ENCODE peak calls at places on chromosomes 7 and 10, in four cellular contexts. One of them, this sample, is unnamed.

GRCh38 chr7:102111063-102111757 is 175.5 kb upstream of the SH2B2 start:
- DNase-seq in foreskin fibroblast: no peak
- DNase-seq in central memory CD8-positive, alpha-beta T cell: no peak
- DNase-seq in activated CD4-positive, alpha-beta T cell treated with anti-CD3 and anti-CD28 coated beads for 48 hours: no peak
- DNase-seq in this sample: no peak

GRCh38 chr7:29563590-29564454 is at the start of gene PRR15:
- DNase-seq in foreskin fibroblast: no peak
- DNase-seq in central memory CD8-positive, alpha-beta T cell: no peak
- DNase-seq in activated CD4-positive, alpha-beta T cell treated with anti-CD3 and anti-CD28 coated beads for 48 hours: peak
- DNase-seq in this sample: peak

GRCh38 chr7:27169658-27170493 is 4.2 kb downstream of the HOXA10 start:
- DNase-seq in foreskin fibroblast: no peak
- DNase-seq in central memory CD8-positive, alpha-beta T cell: no peak
- DNase-seq in activated CD4-positive, alpha-beta T cell treated with anti-CD3 and anti-CD28 coated beads for 48 hours: no peak
- DNase-seq in this sample: no peak

GRCh38 chr7:107045195-107045960 is 873 bp downstream of the PRKAR2B start:
- DNase-seq in foreskin fibroblast: no peak
- DNase-seq in central memory CD8-positive, alpha-beta T cell: no peak
- DNase-seq in activated CD4-positive, alpha-beta T cell treated with anti-CD3 and anti-CD28 coated beads for 48 hours: no peak
- DNase-seq in this sample: no peak

GRCh38 chr7:91112902-91113321 is 151.3 kb upstream of the FZD1 start:
- DNase-seq in foreskin fibroblast: no peak
- DNase-seq in central memory CD8-positive, alpha-beta T cell: no peak
- DNase-seq in activated CD4-positive, alpha-beta T cell treated with anti-CD3 and anti-CD28 coated beads for 48 hours: no peak
- DNase-seq in this sample: no peak

GRCh38 chr10:97016728-97017473 is 168.9 kb downstream of the SLIT1 start:
- DNase-seq in foreskin fibroblast: no peak
- DNase-seq in central memory CD8-positive, alpha-beta T cell: no peak
- DNase-seq in activated CD4-positive, alpha-beta T cell treated with anti-CD3 and anti-CD28 coated beads for 48 hours: peak
- DNase-seq in this sample: peak

GRCh38 chr7:118312051-118312450 is 87.5 kb downstream of the ANKRD7 start:
- DNase-seq in foreskin fibroblast: no peak
- DNase-seq in central memory CD8-positive, alpha-beta T cell: no peak
- DNase-seq in activated CD4-positive, alpha-beta T cell treated with anti-CD3 and anti-CD28 coated beads for 48 hours: no peak
- DNase-seq in this sample: no peak

GRCh38 chr10:86851329-86852207 is 95.1 kb downstream of the BMPR1A start:
- DNase-seq in foreskin fibroblast: peak
- DNase-seq in central memory CD8-positive, alpha-beta T cell: no peak
- DNase-seq in activated CD4-positive, alpha-beta T cell treated with anti-CD3 and anti-CD28 coated beads for 48 hours: no peak
- DNase-seq in this sample: no peak

GRCh38 chr10:1290071-1290471 is 233.9 kb downstream of the WDR37 start:
- DNase-seq in foreskin fibroblast: no peak
- DNase-seq in central memory CD8-positive, alpha-beta T cell: no peak
- DNase-seq in activated CD4-positive, alpha-beta T cell treated with anti-CD3 and anti-CD28 coated beads for 48 hours: no peak
- DNase-seq in this sample: no peak

GRCh38 chr7:15989194-15989593 is 302.7 kb upstream of the MEOX2 start:
- DNase-seq in foreskin fibroblast: no peak
- DNase-seq in central memory CD8-positive, alpha-beta T cell: no peak
- DNase-seq in activated CD4-positive, alpha-beta T cell treated with anti-CD3 and anti-CD28 coated beads for 48 hours: no peak
- DNase-seq in this sample: no peak

GRCh38 chr7:123823898-123824753 is 20.8 kb upstream of the HYAL4 start:
- DNase-seq in foreskin fibroblast: no peak
- DNase-seq in central memory CD8-positive, alpha-beta T cell: no peak
- DNase-seq in activated CD4-positive, alpha-beta T cell treated with anti-CD3 and anti-CD28 coated beads for 48 hours: peak
- DNase-seq in this sample: peak

GRCh38 chr7:25091757-25092156 is 33.3 kb downstream of the CYCS start:
- DNase-seq in foreskin fibroblast: no peak
- DNase-seq in central memory CD8-positive, alpha-beta T cell: no peak
- DNase-seq in activated CD4-positive, alpha-beta T cell treated with anti-CD3 and anti-CD28 coated beads for 48 hours: no peak
- DNase-seq in this sample: no peak

GRCh38 chr10:119023553-119023868 is 6.0 kb upstream of the NANOS1 start:
- DNase-seq in foreskin fibroblast: no peak
- DNase-seq in central memory CD8-positive, alpha-beta T cell: no peak
- DNase-seq in activated CD4-positive, alpha-beta T cell treated with anti-CD3 and anti-CD28 coated beads for 48 hours: no peak
- DNase-seq in this sample: no peak

GRCh38 chr10:43336061-43336460 is 35.4 kb upstream of the FXYD4 start:
- DNase-seq in foreskin fibroblast: no peak
- DNase-seq in central memory CD8-positive, alpha-beta T cell: no peak
- DNase-seq in activated CD4-positive, alpha-beta T cell treated with anti-CD3 and anti-CD28 coated beads for 48 hours: no peak
- DNase-seq in this sample: no peak

GRCh38 chr7:30503273-30504212 is 1.1 kb downstream of the GGCT start:
- DNase-seq in foreskin fibroblast: no peak
- DNase-seq in central memory CD8-positive, alpha-beta T cell: no peak
- DNase-seq in activated CD4-positive, alpha-beta T cell treated with anti-CD3 and anti-CD28 coated beads for 48 hours: no peak
- DNase-seq in this sample: no peak

GRCh38 chr7:83921798-83922607 is 272.6 kb downstream of the SEMA3A start:
- DNase-seq in foreskin fibroblast: peak
- DNase-seq in central memory CD8-positive, alpha-beta T cell: no peak
- DNase-seq in activated CD4-positive, alpha-beta T cell treated with anti-CD3 and anti-CD28 coated beads for 48 hours: no peak
- DNase-seq in this sample: no peak

GRCh38 chr10:12130237-12130872 is 878 bp downstream of the SEC61A2 start:
- DNase-seq in foreskin fibroblast: peak
- DNase-seq in central memory CD8-positive, alpha-beta T cell: no peak
- DNase-seq in activated CD4-positive, alpha-beta T cell treated with anti-CD3 and anti-CD28 coated beads for 48 hours: peak
- DNase-seq in this sample: peak

GRCh38 chr7:29485376-29486190 is 78.1 kb upstream of the PRR15 start:
- DNase-seq in foreskin fibroblast: no peak
- DNase-seq in central memory CD8-positive, alpha-beta T cell: no peak
- DNase-seq in activated CD4-positive, alpha-beta T cell treated with anti-CD3 and anti-CD28 coated beads for 48 hours: no peak
- DNase-seq in this sample: no peak

GRCh38 chr7:132766660-132767059 is 190.4 kb upstream of the PLXNA4 start:
- DNase-seq in foreskin fibroblast: no peak
- DNase-seq in central memory CD8-positive, alpha-beta T cell: no peak
- DNase-seq in activated CD4-positive, alpha-beta T cell treated with anti-CD3 and anti-CD28 coated beads for 48 hours: no peak
- DNase-seq in this sample: no peak

GRCh38 chr10:114682532-114682931 is 24.5 kb upstream of the ABLIM1 start:
- DNase-seq in foreskin fibroblast: no peak
- DNase-seq in central memory CD8-positive, alpha-beta T cell: no peak
- DNase-seq in activated CD4-positive, alpha-beta T cell treated with anti-CD3 and anti-CD28 coated beads for 48 hours: no peak
- DNase-seq in this sample: no peak

GRCh38 chr7:134693256-134693655 is 46.6 kb downstream of the BPGM start:
- DNase-seq in foreskin fibroblast: peak
- DNase-seq in central memory CD8-positive, alpha-beta T cell: no peak
- DNase-seq in activated CD4-positive, alpha-beta T cell treated with anti-CD3 and anti-CD28 coated beads for 48 hours: peak
- DNase-seq in this sample: peak

GRCh38 chr7:33805630-33806233 is 99.6 kb upstream of the BMPER start:
- DNase-seq in foreskin fibroblast: peak
- DNase-seq in central memory CD8-positive, alpha-beta T cell: no peak
- DNase-seq in activated CD4-positive, alpha-beta T cell treated with anti-CD3 and anti-CD28 coated beads for 48 hours: no peak
- DNase-seq in this sample: no peak

GRCh38 chr10:35843524-35844171 is 201.6 kb upstream of the FZD8 start:
- DNase-seq in foreskin fibroblast: no peak
- DNase-seq in central memory CD8-positive, alpha-beta T cell: no peak
- DNase-seq in activated CD4-positive, alpha-beta T cell treated with anti-CD3 and anti-CD28 coated beads for 48 hours: no peak
- DNase-seq in this sample: no peak

GRCh38 chr7:151249034-151249731 is 689 bp upstream of the SMARCD3 start:
- DNase-seq in foreskin fibroblast: peak
- DNase-seq in central memory CD8-positive, alpha-beta T cell: no peak
- DNase-seq in activated CD4-positive, alpha-beta T cell treated with anti-CD3 and anti-CD28 coated beads for 48 hours: peak
- DNase-seq in this sample: peak

GRCh38 chr7:73801577-73801976 is 29.2 kb upstream of the CLDN4 start:
- DNase-seq in foreskin fibroblast: no peak
- DNase-seq in central memory CD8-positive, alpha-beta T cell: no peak
- DNase-seq in activated CD4-positive, alpha-beta T cell treated with anti-CD3 and anti-CD28 coated beads for 48 hours: no peak
- DNase-seq in this sample: no peak

GRCh38 chr7:102875700-102876192 is 37.1 kb upstream of the LRRC17 start:
- DNase-seq in foreskin fibroblast: peak
- DNase-seq in central memory CD8-positive, alpha-beta T cell: no peak
- DNase-seq in activated CD4-positive, alpha-beta T cell treated with anti-CD3 and anti-CD28 coated beads for 48 hours: peak
- DNase-seq in this sample: peak

GRCh38 chr10:52215745-52216361 is 98.2 kb upstream of the DKK1 start:
- DNase-seq in foreskin fibroblast: peak
- DNase-seq in central memory CD8-positive, alpha-beta T cell: no peak
- DNase-seq in activated CD4-positive, alpha-beta T cell treated with anti-CD3 and anti-CD28 coated beads for 48 hours: peak
- DNase-seq in this sample: peak

GRCh38 chr10:99730026-99730425 is 1.9 kb downstream of the COX15 start:
- DNase-seq in foreskin fibroblast: peak
- DNase-seq in central memory CD8-positive, alpha-beta T cell: no peak
- DNase-seq in activated CD4-positive, alpha-beta T cell treated with anti-CD3 and anti-CD28 coated beads for 48 hours: no peak
- DNase-seq in this sample: no peak